ENCODE peak calls at places on chromosomes 6 and 20, in seven cellular contexts. M, S, L, Y, R, I and C are unnamed samples.

GRCh38 chr6:105278813-105279212 is 99.0 kb upstream of the POPDC3 start:
- DNase-seq in L (no peak), Y (no peak), S (no peak), M (no peak), R (no peak), I (no peak), C (no peak)

GRCh38 chr6:53238311-53238710 is 89.7 kb upstream of the GCM1 start:
- DNase-seq in L (no peak), M (no peak), R (no peak), Y (no peak), S (no peak), I (no peak), C (no peak)

GRCh38 chr6:3522561-3523287 is 65.9 kb upstream of the SLC22A23 start:
- DNase-seq in I (no peak), S (peak), L (peak), Y (peak), M (no peak), R (no peak), C (peak)

GRCh38 chr20:11716239-11716944 is 201.3 kb upstream of the BTBD3 start:
- DNase-seq in M (no peak), I (peak), S (peak), R (peak), Y (peak), L (peak), C (peak)

GRCh38 chr20:4633780-4634179 is 87.9 kb upstream of the PRND start:
- DNase-seq in L (no peak), M (no peak), S (no peak), I (peak), R (no peak), Y (peak), C (peak)

GRCh38 chr6:144644776-144645175 is 359.6 kb downstream of the UTRN start:
- DNase-seq in Y (no peak), I (no peak), M (no peak), L (no peak), S (no peak), R (peak), C (no peak)

GRCh38 chr6:167711784-167712183 is 114.9 kb upstream of the AFDN start:
- DNase-seq in Y (no peak), L (no peak), S (no peak), I (no peak), R (no peak), M (no peak), C (no peak)

GRCh38 chr6:157403684-157404051 is 22.7 kb downstream of the ZDHHC14 start:
- DNase-seq in L (no peak), Y (no peak), S (no peak), M (no peak), I (no peak), R (no peak), C (no peak)

GRCh38 chr6:33995046-33995872 is 150.6 kb downstream of the GRM4 start:
- DNase-seq in S (no peak), L (no peak), I (no peak), Y (no peak), M (no peak), R (no peak), C (no peak)

GRCh38 chr6:134317471-134318131 is at the start of gene SGK1:
- DNase-seq in I (peak), S (peak), L (no peak), R (peak), Y (peak), M (no peak), C (peak)

GRCh38 chr20:38602185-38602581 is 574 bp downstream of the ARHGAP40 start:
- DNase-seq in M (no peak), I (no peak), S (no peak), L (no peak), R (peak), Y (no peak), C (no peak)

GRCh38 chr20:32297439-32297838 is 20.0 kb downstream of the KIF3B start:
- DNase-seq in I (no peak), R (no peak), L (no peak), S (no peak), Y (no peak), M (no peak), C (no peak)

GRCh38 chr6:40293109-40293823 is 293.9 kb downstream of the LRFN2 start:
- DNase-seq in I (no peak), L (no peak), M (no peak), R (no peak), S (no peak), Y (no peak), C (no peak)

DNA sequence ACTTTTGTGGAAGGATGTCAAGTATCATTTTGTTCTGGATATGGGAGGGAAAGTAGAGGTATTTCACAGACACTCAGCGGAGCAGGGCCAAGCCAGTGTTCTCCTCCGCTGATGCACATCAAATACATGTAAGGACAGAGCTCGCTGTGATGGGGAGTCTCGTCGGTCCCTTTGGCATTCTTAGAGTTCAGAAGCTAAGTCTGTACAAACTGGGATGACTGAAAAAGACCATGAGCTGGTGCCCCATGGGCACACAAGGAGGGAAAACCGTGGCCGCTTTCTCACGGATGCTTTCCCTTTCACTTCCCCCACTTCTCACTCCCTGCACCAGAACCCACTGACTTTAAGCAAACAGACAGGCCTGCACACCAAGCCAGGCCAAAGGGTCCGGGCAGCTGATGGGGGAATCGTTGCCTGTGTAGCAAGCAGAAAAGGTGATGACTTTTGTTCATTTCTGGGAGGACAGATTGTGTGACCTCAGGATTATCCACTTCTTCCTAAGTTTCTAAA is 27.7 kb upstream of the MPC1 start:
- DNase-seq in S (no peak), L (no peak), M (no peak), R (no peak), Y (no peak), I (no peak), C (no peak)
- H3K4me3 ChIP-seq in S (no peak), L (no peak), M (no peak), R (no peak), Y (no peak), I (no peak), C (no peak)

DNA sequence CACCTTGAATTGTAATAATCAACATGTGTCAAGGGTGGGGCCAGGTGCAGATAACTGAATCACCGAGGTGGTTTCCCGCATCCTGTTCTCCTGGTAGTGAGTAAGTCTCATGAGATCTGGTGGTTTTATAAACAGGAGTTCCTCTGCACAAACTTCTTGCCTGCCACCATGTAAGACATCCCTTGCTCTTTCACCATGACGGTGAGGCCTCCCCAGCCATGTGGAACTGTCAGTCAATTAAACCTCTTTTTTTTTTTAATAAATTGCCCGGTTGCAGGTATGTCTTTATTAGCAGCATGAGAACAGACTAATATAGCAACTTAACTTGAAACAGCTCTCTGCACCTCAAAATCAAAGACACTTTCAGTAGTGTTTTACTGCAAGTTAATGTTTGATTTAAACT is 121.6 kb downstream of the OGFRL1 start:
- DNase-seq in M (no peak), L (no peak), I (no peak), S (no peak), Y (no peak), R (no peak), C (no peak)
- H3K4me3 ChIP-seq in M (no peak), L (peak), I (no peak), S (no peak), Y (no peak), R (no peak), C (no peak)

DNA sequence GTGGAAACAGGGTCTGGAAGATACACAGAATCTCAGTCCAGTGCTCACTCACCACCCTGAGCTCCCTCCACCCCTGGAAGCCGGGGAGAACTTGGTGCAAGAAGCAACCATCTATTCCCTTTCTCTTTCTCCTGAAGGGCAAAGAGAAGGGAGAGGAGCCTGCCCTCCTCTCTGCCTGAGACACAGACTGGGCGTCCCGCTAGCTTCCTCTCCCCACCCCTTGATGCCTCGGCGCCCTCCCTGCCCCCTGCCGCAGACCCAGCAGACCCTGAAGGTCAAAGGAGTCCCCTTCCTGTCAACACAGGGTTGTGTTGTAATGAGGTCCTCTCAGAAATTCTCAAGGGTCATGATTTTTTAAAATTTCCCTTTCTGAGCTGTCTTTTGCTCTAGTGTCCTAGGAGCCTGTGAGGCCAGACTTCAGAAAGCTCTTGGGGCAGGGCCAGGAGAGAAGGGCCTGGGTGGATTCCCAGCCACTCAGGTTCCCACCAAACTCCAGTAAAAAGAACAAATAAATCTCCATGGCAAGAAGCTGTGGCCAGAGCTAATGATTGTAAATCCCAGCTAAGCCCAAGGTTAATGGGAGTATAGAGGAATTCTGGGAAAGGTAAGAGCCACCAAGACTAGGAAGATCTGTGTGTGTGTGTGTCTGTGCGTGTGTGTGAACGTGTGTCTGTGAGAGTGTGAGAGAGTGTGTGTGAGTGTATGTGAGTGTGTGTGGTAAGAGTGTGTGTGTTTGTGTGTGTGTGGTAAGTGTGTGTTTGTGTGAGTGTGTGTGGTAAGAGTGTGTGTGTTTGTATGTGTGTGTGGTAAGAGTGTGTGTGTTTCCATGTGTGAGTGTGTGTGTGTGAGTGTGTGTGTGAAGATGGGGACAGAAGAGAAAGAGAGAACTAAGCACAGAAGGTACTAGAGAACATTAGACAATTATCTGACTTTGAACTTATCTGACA is 1.0 kb upstream of the JPH2 start:
- DNase-seq in L (no peak), I (no peak), M (no peak), S (no peak), R (no peak), Y (peak), C (peak)
- H3K4me3 ChIP-seq in L (peak), I (peak), M (no peak), S (peak), R (peak), Y (peak), C (peak)

GRCh38 chr20:54207053-54207742 is 689 bp upstream of the PFDN4 start:
- DNase-seq in R (no peak), I (no peak), M (no peak), Y (no peak), S (no peak), L (no peak), C (no peak)

GRCh38 chr20:54207743-54208491 is at the start of gene PFDN4:
- DNase-seq in S (peak), R (peak), L (peak), M (peak), I (peak), Y (peak), C (peak)

GRCh38 chr20:54212226-54212625 is 4.3 kb downstream of the PFDN4 start:
- DNase-seq in L (no peak), Y (peak), I (peak), R (no peak), M (no peak), S (no peak), C (peak)

GRCh38 chr20:54209216-54209813 is 1.4 kb downstream of the PFDN4 start:
- DNase-seq in L (no peak), I (no peak), R (no peak), Y (no peak), S (no peak), M (no peak), C (peak)

GRCh38 chr20:54208492-54209044 is 681 bp downstream of the PFDN4 start:
- DNase-seq in S (peak), Y (peak), L (peak), R (peak), M (peak), I (no peak), C (peak)
- H3K4me3 ChIP-seq in S (peak), Y (peak), L (peak), R (peak), M (peak), I (peak), C (peak)

DNA sequence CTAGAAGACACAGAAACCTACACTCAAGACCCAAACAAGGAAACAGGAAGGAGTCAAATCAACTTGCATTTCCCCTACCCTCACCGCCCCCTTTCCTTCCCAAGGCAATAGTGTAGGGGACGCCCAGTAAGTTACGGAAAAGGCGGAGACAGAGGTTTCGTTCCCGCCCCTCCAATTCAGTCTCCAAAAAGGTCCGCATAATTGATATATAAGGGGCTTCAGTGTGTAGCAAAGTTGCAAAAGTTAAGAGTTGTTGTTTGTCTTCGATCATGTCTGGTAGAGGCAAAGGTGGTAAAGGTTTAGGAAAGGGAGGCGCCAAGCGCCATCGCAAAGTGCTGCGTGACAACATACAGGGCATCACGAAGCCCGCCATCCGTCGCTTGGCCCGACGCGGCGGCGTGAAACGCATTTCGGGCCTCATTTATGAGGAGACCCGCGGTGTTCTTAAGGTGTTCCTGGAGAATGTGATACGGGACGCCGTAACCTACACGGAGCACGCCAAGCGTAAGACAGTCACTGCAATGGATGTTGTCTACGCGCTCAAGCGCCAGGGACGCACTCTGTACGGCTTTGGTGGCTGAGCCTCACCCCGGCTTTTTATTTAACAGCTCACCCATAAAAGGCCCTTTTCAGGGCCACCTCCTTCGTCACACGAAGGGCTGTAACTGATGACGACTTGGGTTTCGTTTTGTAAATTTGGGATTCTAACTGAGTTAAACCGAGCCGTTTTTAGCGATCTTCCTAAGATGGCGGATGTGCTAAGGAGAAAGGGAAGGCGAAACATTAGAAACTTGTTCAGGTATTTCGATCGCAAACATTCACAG is 124.6 kb upstream of the BTN3A2 start:
- DNase-seq in R (peak), L (no peak), M (no peak), S (peak), I (peak), Y (peak), C (peak)
- H3K4me3 ChIP-seq in R (peak), L (no peak), M (no peak), S (peak), I (peak), Y (peak), C (peak)

GRCh38 chr6:39007575-39007974 is 41.0 kb upstream of the GLP1R start:
- DNase-seq in M (no peak), I (no peak), L (no peak), Y (no peak), S (no peak), R (no peak), C (no peak)
- H3K4me3 ChIP-seq in M (no peak), I (no peak), L (no peak), Y (no peak), S (no peak), R (no peak), C (no peak)

DNA sequence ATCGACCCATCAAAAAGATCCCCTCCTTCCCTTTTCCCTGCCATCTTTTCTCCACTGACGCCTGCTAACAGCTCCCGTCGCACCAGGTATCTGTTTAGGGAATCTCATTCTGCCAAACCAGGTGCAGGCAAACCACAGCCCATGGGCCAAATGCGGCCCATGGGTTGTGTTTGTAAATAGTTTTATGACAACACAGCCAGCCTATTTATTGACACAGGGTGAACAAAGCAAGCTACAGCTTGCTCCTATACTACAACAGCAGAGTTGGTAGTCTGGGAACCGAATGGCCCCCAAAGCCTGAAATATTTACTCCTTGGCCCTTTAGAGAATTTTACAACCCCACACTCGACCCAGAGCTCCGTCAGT is 16.4 kb downstream of the NFATC2 start:
- DNase-seq in R (no peak), I (no peak), M (no peak), S (no peak), Y (no peak), L (no peak), C (no peak)
- H3K4me3 ChIP-seq in R (no peak), I (no peak), M (peak), S (no peak), Y (no peak), L (no peak), C (no peak)

GRCh38 chr6:150624199-150624598 is 24.5 kb downstream of the PLEKHG1 start:
- DNase-seq in M (no peak), R (no peak), L (no peak), Y (no peak), S (no peak), I (no peak), C (no peak)

GRCh38 chr6:150627154-150627553 is 27.5 kb downstream of the PLEKHG1 start:
- DNase-seq in R (no peak), I (no peak), M (no peak), S (no peak), Y (no peak), L (no peak), C (no peak)

GRCh38 chr6:150625927-150626326 is 26.2 kb downstream of the PLEKHG1 start:
- DNase-seq in Y (no peak), M (no peak), R (no peak), S (no peak), I (no peak), L (no peak), C (no peak)

GRCh38 chr6:150628908-150629307 is 29.2 kb downstream of the PLEKHG1 start:
- DNase-seq in R (no peak), M (no peak), I (no peak), L (no peak), Y (no peak), S (no peak), C (no peak)

GRCh38 chr6:150627601-150628012 is 27.9 kb downstream of the PLEKHG1 start:
- DNase-seq in R (no peak), Y (peak), M (no peak), L (no peak), I (no peak), S (no peak), C (no peak)
- H3K4me3 ChIP-seq in R (no peak), Y (no peak), M (no peak), L (no peak), I (no peak), S (no peak), C (no peak)

GRCh38 chr20:2314759-2315439 is 19.1 kb downstream of the TGM3 start:
- DNase-seq in M (peak), Y (peak), L (no peak), R (no peak), I (peak), S (peak), C (peak)
- H3K4me3 ChIP-seq in M (no peak), Y (no peak), L (no peak), R (no peak), I (no peak), S (no peak), C (peak)

GRCh38 chr6:129749749-129750120 is 39.8 kb upstream of the ARHGAP18 start:
- DNase-seq in M (peak), S (no peak), R (no peak), Y (peak), L (no peak), I (peak), C (peak)

GRCh38 chr6:129747588-129748112 is 37.7 kb upstream of the ARHGAP18 start:
- DNase-seq in I (no peak), L (no peak), M (no peak), S (no peak), Y (no peak), R (no peak), C (no peak)

GRCh38 chr6:129748901-129749748 is 39.1 kb upstream of the ARHGAP18 start:
- DNase-seq in S (peak), L (no peak), I (peak), M (peak), R (no peak), Y (peak), C (peak)

GRCh38 chr6:129750390-129750789 is 40.4 kb upstream of the ARHGAP18 start:
- DNase-seq in I (no peak), M (no peak), Y (peak), S (no peak), L (no peak), R (no peak), C (no peak)

DNA sequence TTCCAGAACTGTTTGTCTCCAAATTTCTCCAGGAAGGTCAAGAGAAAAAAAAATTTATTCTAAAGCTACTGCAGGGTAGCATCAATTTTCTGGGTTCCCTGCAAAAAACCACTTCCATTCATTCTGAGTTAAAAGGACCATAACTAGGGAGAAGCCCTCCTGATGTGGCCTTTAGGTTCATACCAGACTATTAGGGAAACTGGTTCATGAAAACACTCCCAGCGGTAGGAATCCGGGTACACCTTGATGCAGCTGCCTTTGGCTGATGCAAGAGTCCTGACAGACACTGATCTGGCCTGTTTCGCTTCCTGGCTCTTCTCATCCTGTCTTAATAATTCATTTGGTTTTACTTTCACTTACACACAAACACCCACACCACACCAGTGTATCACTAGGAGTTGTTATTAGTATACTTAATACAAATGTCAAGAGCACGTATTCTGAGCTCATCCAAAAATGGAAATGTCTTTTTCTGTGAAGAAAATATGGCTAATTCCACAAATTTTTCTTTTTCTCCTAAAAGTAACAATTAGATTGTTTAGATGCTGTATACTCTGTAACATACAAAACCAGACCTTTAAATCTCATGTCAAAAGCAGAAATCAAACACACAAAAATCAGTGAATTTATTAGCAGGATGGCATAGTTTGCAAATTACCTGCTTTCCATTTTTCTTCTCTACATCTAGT is 38.4 kb upstream of the ARHGAP18 start:
- DNase-seq in S (peak), I (peak), L (no peak), R (peak), M (peak), Y (peak), C (peak)
- H3K4me3 ChIP-seq in S (no peak), I (no peak), L (no peak), R (no peak), M (no peak), Y (no peak), C (peak)